ENCODE peak calls at places on chromosomes 3 and 15, in ten cellular contexts. One of them, this sample, is unnamed.
A peak's percentile ranks its signal among the peaks of the same experiment; 100 is the strongest.

GRCh38 chr3:81426826-81427565 is 334.4 kb downstream of the GBE1 start:
- DNase-seq in IMR-90: no peak
- DNase-seq in upper lobe of left lung: no peak
- DNase-seq in A549: no peak
- DNase-seq in suprapubic skin: no peak
- DNase-seq in stomach: no peak
- DNase-seq in sigmoid colon: no peak
- DNase-seq in H1: peak; percentile 13
- DNase-seq in GM12892: no peak
- DNase-seq in HepG2: no peak
- DNase-seq in this sample: no peak

GRCh38 chr3:71509024-71509423 is 74.5 kb downstream of the FOXP1 start:
- DNase-seq in stomach: no peak
- DNase-seq in IMR-90: peak; percentile 41
- DNase-seq in suprapubic skin: no peak
- DNase-seq in HepG2: no peak
- DNase-seq in GM12892: no peak
- DNase-seq in upper lobe of left lung: no peak
- DNase-seq in sigmoid colon: no peak
- DNase-seq in A549: no peak
- DNase-seq in H1: no peak
- DNase-seq in this sample: no peak

GRCh38 chr3:192171213-192171612 is 556.1 kb downstream of the FGF12 start:
- DNase-seq in H1: no peak
- DNase-seq in suprapubic skin: no peak
- DNase-seq in upper lobe of left lung: no peak
- DNase-seq in A549: no peak
- DNase-seq in stomach: no peak
- DNase-seq in HepG2: no peak
- DNase-seq in sigmoid colon: no peak
- DNase-seq in GM12892: no peak
- DNase-seq in IMR-90: no peak
- DNase-seq in this sample: no peak

GRCh38 chr3:34256021-34256420 is 457.6 kb downstream of the PDCD6IP start:
- DNase-seq in IMR-90: no peak
- DNase-seq in upper lobe of left lung: no peak
- DNase-seq in suprapubic skin: no peak
- DNase-seq in GM12892: no peak
- DNase-seq in stomach: no peak
- DNase-seq in sigmoid colon: no peak
- DNase-seq in A549: no peak
- DNase-seq in HepG2: no peak
- DNase-seq in H1: no peak
- DNase-seq in this sample: no peak

GRCh38 chr3:115581347-115582135 is 41.8 kb upstream of the GAP43 start:
- DNase-seq in H1: no peak
- DNase-seq in A549: no peak
- DNase-seq in upper lobe of left lung: no peak
- DNase-seq in HepG2: no peak
- DNase-seq in GM12892: no peak
- DNase-seq in sigmoid colon: no peak
- DNase-seq in IMR-90: peak; percentile 15
- DNase-seq in stomach: no peak
- DNase-seq in suprapubic skin: no peak
- DNase-seq in this sample: no peak

GRCh38 chr3:59442056-59442455 is 392.2 kb upstream of the CFAP20DC start:
- DNase-seq in IMR-90: no peak
- DNase-seq in sigmoid colon: no peak
- DNase-seq in stomach: no peak
- DNase-seq in suprapubic skin: no peak
- DNase-seq in A549: no peak
- DNase-seq in H1: no peak
- DNase-seq in HepG2: no peak
- DNase-seq in upper lobe of left lung: no peak
- DNase-seq in GM12892: no peak
- DNase-seq in this sample: no peak

GRCh38 chr15:31049122-31049521 is 52.4 kb downstream of the TRPM1 start:
- DNase-seq in H1: no peak
- DNase-seq in IMR-90: no peak
- DNase-seq in GM12892: no peak
- DNase-seq in stomach: no peak
- DNase-seq in suprapubic skin: no peak
- DNase-seq in A549: no peak
- DNase-seq in HepG2: no peak
- DNase-seq in upper lobe of left lung: no peak
- DNase-seq in sigmoid colon: no peak
- DNase-seq in this sample: no peak

GRCh38 chr3:20323307-20323927 is 137.4 kb upstream of the SGO1 start:
- DNase-seq in GM12892: no peak
- DNase-seq in H1: no peak
- DNase-seq in HepG2: peak; percentile 70
- DNase-seq in IMR-90: no peak
- DNase-seq in stomach: peak; percentile 52
- DNase-seq in A549: no peak
- DNase-seq in sigmoid colon: no peak
- DNase-seq in upper lobe of left lung: no peak
- DNase-seq in suprapubic skin: no peak
- DNase-seq in this sample: no peak

GRCh38 chr15:101121511-101122090 is 130.2 kb downstream of the CHSY1 start:
- DNase-seq in A549: no peak
- DNase-seq in IMR-90: peak; percentile 74
- DNase-seq in HepG2: no peak
- DNase-seq in stomach: peak; percentile 73
- DNase-seq in H1: no peak
- DNase-seq in GM12892: no peak
- DNase-seq in sigmoid colon: peak; percentile 86
- DNase-seq in upper lobe of left lung: peak; percentile 78
- DNase-seq in suprapubic skin: no peak
- DNase-seq in this sample: peak; percentile 32

GRCh38 chr3:53881691-53882593 is at the start of gene ACTR8:
- DNase-seq in HepG2: peak; percentile 71
- DNase-seq in IMR-90: peak; percentile 77
- DNase-seq in A549: peak; percentile 52
- DNase-seq in stomach: peak; percentile 85
- DNase-seq in GM12892: peak; percentile 82
- DNase-seq in sigmoid colon: peak; percentile 92
- DNase-seq in H1: peak; percentile 72
- DNase-seq in upper lobe of left lung: peak; percentile 90
- DNase-seq in suprapubic skin: peak; percentile 89
- DNase-seq in this sample: peak; percentile 68

GRCh38 chr3:29099296-29099695 is 181.6 kb upstream of the RBMS3 start:
- DNase-seq in HepG2: no peak
- DNase-seq in suprapubic skin: no peak
- DNase-seq in upper lobe of left lung: no peak
- DNase-seq in sigmoid colon: peak; percentile 58
- DNase-seq in stomach: no peak
- DNase-seq in H1: no peak
- DNase-seq in GM12892: no peak
- DNase-seq in A549: no peak
- DNase-seq in IMR-90: peak; percentile 10
- DNase-seq in this sample: no peak

GRCh38 chr3:186255703-186256331 is 106.2 kb downstream of the DGKG start:
- DNase-seq in stomach: peak; percentile 53
- DNase-seq in IMR-90: no peak
- DNase-seq in suprapubic skin: no peak
- DNase-seq in GM12892: no peak
- DNase-seq in HepG2: no peak
- DNase-seq in sigmoid colon: no peak
- DNase-seq in H1: no peak
- DNase-seq in A549: no peak
- DNase-seq in upper lobe of left lung: peak; percentile 40
- DNase-seq in this sample: no peak

GRCh38 chr15:101099183-101099582 is 152.7 kb downstream of the CHSY1 start:
- DNase-seq in GM12892: no peak
- DNase-seq in IMR-90: no peak
- DNase-seq in HepG2: no peak
- DNase-seq in H1: no peak
- DNase-seq in stomach: no peak
- DNase-seq in suprapubic skin: no peak
- DNase-seq in sigmoid colon: no peak
- DNase-seq in upper lobe of left lung: no peak
- DNase-seq in A549: no peak
- DNase-seq in this sample: no peak

GRCh38 chr3:171842864-171843511 is at the start of gene TMEM212:
- DNase-seq in H1: no peak
- DNase-seq in IMR-90: peak; percentile 59
- DNase-seq in GM12892: no peak
- DNase-seq in sigmoid colon: no peak
- DNase-seq in A549: no peak
- DNase-seq in suprapubic skin: no peak
- DNase-seq in upper lobe of left lung: no peak
- DNase-seq in HepG2: peak; percentile 88
- DNase-seq in stomach: no peak
- DNase-seq in this sample: no peak

GRCh38 chr3:149536429-149536828 is 61.9 kb downstream of the TM4SF4 start:
- DNase-seq in HepG2: no peak
- DNase-seq in upper lobe of left lung: peak; percentile 70
- DNase-seq in suprapubic skin: no peak
- DNase-seq in IMR-90: no peak
- DNase-seq in GM12892: no peak
- DNase-seq in A549: no peak
- DNase-seq in stomach: no peak
- DNase-seq in H1: no peak
- DNase-seq in sigmoid colon: peak; percentile 74
- DNase-seq in this sample: no peak

DNA sequence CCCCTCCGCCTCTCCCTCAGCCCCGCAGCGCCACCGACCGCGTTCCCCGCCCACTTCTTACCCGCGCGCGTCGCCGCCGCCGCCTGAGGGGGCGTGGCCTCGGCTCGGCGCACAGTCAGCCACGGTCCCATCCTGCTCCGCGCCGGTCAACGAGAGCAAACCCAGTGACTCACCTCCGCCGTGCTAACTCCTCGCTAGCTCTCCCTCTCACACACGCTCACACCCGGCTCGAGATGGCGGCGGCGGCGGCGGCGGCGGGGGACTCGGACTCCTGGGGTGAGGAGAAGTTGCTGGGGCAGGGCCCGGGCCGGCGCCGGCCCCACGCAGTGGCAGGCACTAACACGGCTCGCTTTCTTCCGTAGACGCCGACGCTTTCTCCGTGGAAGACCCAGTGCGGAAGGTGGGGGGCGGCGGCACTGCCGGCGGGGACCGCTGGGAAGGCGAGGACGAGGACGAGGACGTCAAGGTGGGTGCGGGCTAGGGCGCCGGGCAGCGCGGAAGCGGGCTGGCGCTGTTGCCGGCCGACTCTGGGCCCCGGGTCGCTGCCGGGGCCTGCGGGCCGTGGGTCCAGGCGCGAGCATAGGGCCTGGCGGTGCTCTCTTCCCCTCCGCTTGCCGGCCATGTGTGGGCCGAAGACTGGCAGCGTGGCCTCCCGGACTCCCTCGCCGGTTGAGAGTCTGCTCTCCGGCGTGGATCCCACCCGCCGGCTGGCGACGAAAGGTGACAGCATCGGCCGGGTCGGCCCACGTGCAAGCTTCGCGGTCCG is at the start of gene EIF3J:
- DNase-seq in sigmoid colon: peak; percentile 98
- DNase-seq in HepG2: peak; percentile 91
- DNase-seq in GM12892: peak; percentile 87
- DNase-seq in upper lobe of left lung: peak; percentile 98
- DNase-seq in A549: peak; percentile 79
- DNase-seq in H1: no peak
- DNase-seq in suprapubic skin: peak; percentile 96
- DNase-seq in stomach: peak; percentile 94
- DNase-seq in IMR-90: peak; percentile 97
- DNase-seq in this sample: peak; percentile 88
- TF ChIP-seq POLR2A in sigmoid colon: peak; percentile 26
- TF ChIP-seq POLR2A in HepG2: peak; percentile 85
- TF ChIP-seq POLR2A in GM12892: peak; percentile 94
- TF ChIP-seq POLR2A in upper lobe of left lung: no peak
- TF ChIP-seq POLR2A in A549: peak; percentile 57
- TF ChIP-seq POLR2A in H1: peak; percentile 81
- TF ChIP-seq POLR2A in suprapubic skin: peak; percentile 58
- TF ChIP-seq POLR2A in stomach: peak; percentile 66
- TF ChIP-seq POLR2A in IMR-90: peak; percentile 90
- TF ChIP-seq POLR2A in this sample: peak; percentile 63

GRCh38 chr3:18424862-18425640 is at the start of gene SATB1:
- DNase-seq in HepG2: no peak
- DNase-seq in sigmoid colon: peak; percentile 92
- DNase-seq in A549: no peak
- DNase-seq in IMR-90: peak; percentile 34
- DNase-seq in H1: no peak
- DNase-seq in GM12892: no peak
- DNase-seq in stomach: peak; percentile 77
- DNase-seq in upper lobe of left lung: peak; percentile 88
- DNase-seq in suprapubic skin: peak; percentile 92
- DNase-seq in this sample: peak; percentile 78
- TF ChIP-seq POLR2A in HepG2: no peak
- TF ChIP-seq POLR2A in sigmoid colon: no peak
- TF ChIP-seq POLR2A in A549: no peak
- TF ChIP-seq POLR2A in IMR-90: no peak
- TF ChIP-seq POLR2A in H1: no peak
- TF ChIP-seq POLR2A in GM12892: no peak
- TF ChIP-seq POLR2A in stomach: no peak
- TF ChIP-seq POLR2A in upper lobe of left lung: no peak
- TF ChIP-seq POLR2A in suprapubic skin: no peak
- TF ChIP-seq POLR2A in this sample: peak; percentile 51

DNA sequence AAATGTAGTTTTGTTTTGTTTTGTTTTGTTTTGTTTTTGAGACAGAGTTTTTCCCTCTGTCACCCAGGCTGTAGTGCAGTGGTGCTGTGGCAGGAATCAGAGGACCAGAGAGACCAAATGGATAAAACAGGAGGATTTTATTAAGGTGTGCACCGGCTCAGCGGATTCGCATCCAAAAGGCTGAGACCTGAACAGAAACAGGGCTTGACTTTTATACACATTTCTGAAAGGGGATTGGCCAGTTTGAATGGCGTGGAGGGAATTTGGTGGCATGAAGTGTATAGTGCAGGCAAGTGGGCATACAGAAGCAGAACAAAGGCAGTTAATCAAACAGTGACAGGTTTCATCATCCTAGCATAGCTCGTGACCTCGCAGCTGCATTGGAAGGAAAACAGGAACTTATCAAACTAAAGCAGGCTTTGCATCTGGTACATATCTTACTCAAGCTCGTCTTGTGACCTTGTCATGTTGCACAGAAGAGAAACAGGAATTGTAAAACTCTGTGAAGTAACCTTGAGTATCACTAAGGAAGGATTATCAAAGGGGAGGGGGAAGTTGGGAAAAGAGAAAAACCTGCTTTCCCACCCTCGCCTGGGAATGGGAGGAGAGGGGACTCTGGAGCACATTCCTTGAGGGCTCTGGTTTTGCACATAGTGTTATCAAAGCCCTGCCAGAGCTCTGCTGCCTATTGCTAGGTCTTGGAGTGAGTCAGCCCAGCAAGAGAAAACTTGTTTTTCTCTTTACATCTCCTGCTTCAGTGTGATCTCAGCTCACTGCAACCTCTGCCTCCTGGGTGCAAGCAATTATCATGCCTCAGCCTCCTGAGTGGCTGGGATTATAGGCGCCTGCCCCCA is 38.5 kb downstream of the C3orf62 start:
- DNase-seq in H1: no peak
- DNase-seq in GM12892: no peak
- DNase-seq in HepG2: peak; percentile 88
- DNase-seq in stomach: peak; percentile 25
- DNase-seq in suprapubic skin: no peak
- DNase-seq in sigmoid colon: peak; percentile 87
- DNase-seq in IMR-90: peak; percentile 69
- DNase-seq in upper lobe of left lung: peak; percentile 71
- DNase-seq in A549: no peak
- DNase-seq in this sample: peak; percentile 84
- TF ChIP-seq POLR2A in H1: no peak
- TF ChIP-seq POLR2A in GM12892: no peak
- TF ChIP-seq POLR2A in HepG2: no peak
- TF ChIP-seq POLR2A in stomach: no peak
- TF ChIP-seq POLR2A in suprapubic skin: no peak
- TF ChIP-seq POLR2A in sigmoid colon: no peak
- TF ChIP-seq POLR2A in IMR-90: no peak
- TF ChIP-seq POLR2A in upper lobe of left lung: no peak
- TF ChIP-seq POLR2A in A549: no peak
- TF ChIP-seq POLR2A in this sample: no peak

GRCh38 chr3:129120254-129121004 is 1.2 kb downstream of the RAB43 start:
- DNase-seq in H1: peak; percentile 62
- DNase-seq in HepG2: peak; percentile 90
- DNase-seq in sigmoid colon: peak; percentile 94
- DNase-seq in suprapubic skin: peak; percentile 96
- DNase-seq in IMR-90: peak; percentile 86
- DNase-seq in A549: peak; percentile 89
- DNase-seq in upper lobe of left lung: peak; percentile 96
- DNase-seq in GM12892: peak; percentile 85
- DNase-seq in stomach: peak; percentile 88
- DNase-seq in this sample: peak; percentile 70
- TF ChIP-seq POLR2A in H1: peak; percentile 63
- TF ChIP-seq POLR2A in HepG2: peak; percentile 49
- TF ChIP-seq POLR2A in sigmoid colon: peak; percentile 54
- TF ChIP-seq POLR2A in suprapubic skin: no peak
- TF ChIP-seq POLR2A in IMR-90: peak; percentile 58
- TF ChIP-seq POLR2A in A549: no peak
- TF ChIP-seq POLR2A in upper lobe of left lung: no peak
- TF ChIP-seq POLR2A in GM12892: peak; percentile 83
- TF ChIP-seq POLR2A in stomach: no peak
- TF ChIP-seq POLR2A in this sample: peak; percentile 39